ENCODE peak calls at places on chromosomes 1 and 21, in five cellular contexts. P is islet precursor cell; Q is CD8-positive, alpha-beta memory T cell; E is progenitor cell of endocrine pancreas; Y is NCI-H1105. B is an unnamed sample.

GRCh38 chr1:50553921-50554320 is 130.7 kb upstream of the DMRTA2 start:
- DNase-seq in P (no peak), Q (no peak), Y (no peak), E (no peak), B (no peak)

GRCh38 chr1:81703736-81704463 is 96.8 kb upstream of the ADGRL2 start:
- DNase-seq in Q (no peak), P (peak), E (no peak), Y (no peak), B (no peak)

GRCh38 chr1:91757760-91758545 is 128.0 kb downstream of the TGFBR3 start:
- DNase-seq in Q (no peak), P (no peak), Y (no peak), E (no peak), B (no peak)

GRCh38 chr1:206925116-206925736 is 3.5 kb upstream of the FCMR start:
- DNase-seq in Y (no peak), E (no peak), Q (peak), P (peak), B (peak)

GRCh38 chr1:178142806-178143205 is 48.9 kb downstream of the RASAL2 start:
- DNase-seq in P (no peak), E (no peak), Q (no peak), Y (no peak), B (no peak)

GRCh38 chr1:111955755-111956154 is 33.7 kb downstream of the KCND3 start:
- DNase-seq in E (no peak), Y (peak), Q (no peak), P (no peak), B (no peak)

GRCh38 chr1:158104891-158105290 is 75.8 kb upstream of the CD1D start:
- DNase-seq in Q (no peak), P (no peak), Y (no peak), E (no peak), B (no peak)

GRCh38 chr1:211610779-211611556 is 32.0 kb upstream of the SLC30A1 start:
- DNase-seq in P (no peak), E (no peak), Y (no peak), Q (no peak), B (peak)

GRCh38 chr1:112247971-112248370 is 148.0 kb upstream of the CTTNBP2NL start:
- DNase-seq in Y (peak), P (no peak), Q (no peak), E (no peak), B (peak)

GRCh38 chr1:47898156-47898825 is 98.9 kb downstream of the TRABD2B start:
- DNase-seq in E (no peak), Y (no peak), Q (no peak), P (peak), B (peak)

GRCh38 chr1:119711804-119712341 is at the start of gene PHGDH:
- DNase-seq in Y (peak), E (peak), P (peak), Q (no peak), B (peak)

GRCh38 chr1:32337855-32338636 is 2.0 kb upstream of the MARCKSL1 start:
- DNase-seq in E (no peak), Q (no peak), Y (no peak), P (peak), B (peak)

GRCh38 chr1:209266590-209267172 is 316.8 kb upstream of the CAMK1G start:
- DNase-seq in Y (no peak), Q (no peak), E (no peak), P (no peak), B (no peak)

GRCh38 chr1:171988243-171988642 is 146.9 kb downstream of the DNM3 start:
- DNase-seq in Q (no peak), Y (no peak), E (no peak), P (no peak), B (peak)

GRCh38 chr1:20100632-20101355 is 18.5 kb downstream of the PLA2G2D start:
- DNase-seq in Q (no peak), E (peak), Y (peak), P (peak), B (peak)

GRCh38 chr1:23719162-23719820 is 24.0 kb upstream of the ELOA start:
- DNase-seq in Q (no peak), Y (no peak), E (no peak), P (no peak), B (peak)

GRCh38 chr21:26469789-26470188 is 103.3 kb downstream of the CYYR1 start:
- DNase-seq in Y (no peak), Q (no peak), E (no peak), P (no peak), B (peak)

B was measured in NCI-H69.